ENCODE peak calls at places on chromosomes 11 and 22, in ten cellular contexts. S is esophagus squamous epithelium; M is foreskin fibroblast; L is BJ; W is fibroblast of pulmonary artery; J is brain microvascular endothelial cell; F is IMR-90; O is CD8-positive, alpha-beta T cell; R is pancreas; U is OCI-LY7. G is an unnamed sample.

GRCh38 chr11:114614127-114614720 is 18.6 kb upstream of the NXPE4 start:
- DNase-seq in R (no peak), L (no peak), O (no peak), S (no peak), U (no peak), F (no peak), W (no peak), M (no peak), J (no peak), G (no peak)

GRCh38 chr11:41497974-41498373 is 38.5 kb upstream of the LRRC4C start:
- DNase-seq in W (peak), U (no peak), R (no peak), M (no peak), J (no peak), O (no peak), L (no peak), S (no peak), F (no peak), G (no peak)

GRCh38 chr11:86523738-86524602 is 148.4 kb downstream of the ME3 start:
- DNase-seq in U (no peak), L (peak), F (peak), S (no peak), J (peak), M (peak), O (no peak), R (peak), W (peak), G (no peak)

GRCh38 chr11:83818349-83818748 is 532.2 kb upstream of the CCDC90B start:
- DNase-seq in L (no peak), S (no peak), U (no peak), W (no peak), F (peak), M (no peak), R (no peak), J (peak), O (no peak), G (no peak)

GRCh38 chr11:134361241-134361640 is 29.5 kb downstream of the GLB1L2 start:
- DNase-seq in J (no peak), S (no peak), L (no peak), U (no peak), F (no peak), M (no peak), O (no peak), R (no peak), W (no peak), G (peak)

GRCh38 chr11:34904421-34904950 is 11.7 kb downstream of the APIP start:
- DNase-seq in L (no peak), R (no peak), O (no peak), F (no peak), W (peak), J (no peak), M (no peak), S (no peak), U (peak), G (no peak)

GRCh38 chr11:102559839-102560238 is 29.3 kb upstream of the MMP7 start:
- DNase-seq in R (no peak), S (no peak), F (no peak), M (no peak), J (no peak), U (peak), L (no peak), O (no peak), W (no peak), G (no peak)

GRCh38 chr11:100682247-100682969 is 4.7 kb upstream of the ARHGAP42 start:
- DNase-seq in J (no peak), U (peak), F (peak), O (no peak), M (peak), W (peak), L (no peak), S (no peak), R (no peak), G (no peak)

GRCh38 chr11:79940976-79941735 is 500.3 kb upstream of the TENM4 start:
- DNase-seq in J (no peak), R (no peak), U (no peak), W (no peak), F (peak), S (no peak), M (no peak), O (no peak), L (no peak), G (no peak)

GRCh38 chr11:2271077-2271326 is 614 bp upstream of the ASCL2 start:
- DNase-seq in J (no peak), M (no peak), O (peak), U (no peak), S (no peak), R (no peak), L (no peak), W (no peak), F (no peak), G (peak)
- H3K4me3 ChIP-seq in J (no peak), M (no peak), O (peak), U (no peak), S (peak), R (no peak), L (no peak), W (no peak), F (no peak), G (peak)

DNA sequence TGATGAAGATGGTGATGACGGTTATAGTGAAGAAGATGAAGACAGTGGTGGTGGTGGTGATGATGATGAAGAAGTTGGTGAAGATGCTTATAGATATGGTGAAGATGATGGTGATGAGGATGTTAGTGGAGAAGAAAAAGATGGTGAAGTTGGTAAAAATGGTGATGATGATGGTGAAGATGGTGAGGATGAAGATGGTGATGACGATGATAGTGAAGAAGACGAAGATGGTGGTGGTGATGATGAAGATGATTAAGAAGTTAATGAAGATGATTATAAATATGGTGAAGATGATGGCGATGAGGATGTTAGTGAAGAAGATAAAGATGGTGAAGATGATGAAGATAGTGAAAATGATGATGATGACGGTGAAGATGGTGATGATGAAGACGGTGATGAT is 25.2 kb upstream of the FGF3 start:
- DNase-seq in M (no peak), U (no peak), O (no peak), W (no peak), S (no peak), L (no peak), R (no peak), J (no peak), F (no peak), G (no peak)
- TF ChIP-seq CTCF in M (no peak), U (no peak), O (no peak), W (no peak), S (no peak), L (no peak), R (no peak), J (no peak), F (no peak), G (no peak)

GRCh38 chr11:74809820-74810219 is 61.2 kb downstream of the RNF169 start:
- DNase-seq in F (no peak), W (no peak), O (no peak), S (no peak), U (no peak), M (no peak), L (no peak), J (no peak), R (no peak), G (no peak)

GRCh38 chr11:74806267-74806666 is 57.6 kb downstream of the RNF169 start:
- DNase-seq in S (no peak), M (no peak), U (no peak), L (no peak), W (no peak), J (no peak), O (no peak), R (no peak), F (no peak), G (no peak)
- H3K4me3 ChIP-seq in S (no peak), M (no peak), U (no peak), L (no peak), W (no peak), J (no peak), O (no peak), R (no peak), F (no peak), G (no peak)

DNA sequence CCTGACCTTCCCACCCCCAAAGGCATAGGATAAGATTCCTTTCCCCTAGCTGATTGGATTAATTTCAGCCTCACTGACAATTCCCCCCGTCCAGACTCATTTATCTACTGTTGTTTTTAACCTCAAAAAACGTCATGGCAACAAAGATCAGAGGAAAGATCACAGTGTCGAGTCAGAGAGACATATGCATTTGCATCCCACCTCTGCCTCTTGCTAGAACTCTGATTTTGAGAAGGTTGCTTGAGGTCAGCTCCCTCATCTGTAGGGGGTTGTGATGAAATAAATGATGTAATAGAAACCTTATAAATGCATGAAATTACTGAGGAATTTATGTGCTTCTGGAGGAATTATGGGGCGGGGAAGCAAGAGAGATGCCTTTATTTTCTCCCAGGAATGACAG is 53.3 kb upstream of the SYN3 start:
- DNase-seq in F (no peak), S (no peak), J (no peak), M (no peak), U (peak), L (no peak), W (no peak), R (no peak), O (no peak), G (no peak)
- TF ChIP-seq CTCF in F (no peak), S (no peak), J (no peak), M (no peak), U (no peak), L (no peak), W (no peak), R (no peak), O (no peak), G (no peak)

DNA sequence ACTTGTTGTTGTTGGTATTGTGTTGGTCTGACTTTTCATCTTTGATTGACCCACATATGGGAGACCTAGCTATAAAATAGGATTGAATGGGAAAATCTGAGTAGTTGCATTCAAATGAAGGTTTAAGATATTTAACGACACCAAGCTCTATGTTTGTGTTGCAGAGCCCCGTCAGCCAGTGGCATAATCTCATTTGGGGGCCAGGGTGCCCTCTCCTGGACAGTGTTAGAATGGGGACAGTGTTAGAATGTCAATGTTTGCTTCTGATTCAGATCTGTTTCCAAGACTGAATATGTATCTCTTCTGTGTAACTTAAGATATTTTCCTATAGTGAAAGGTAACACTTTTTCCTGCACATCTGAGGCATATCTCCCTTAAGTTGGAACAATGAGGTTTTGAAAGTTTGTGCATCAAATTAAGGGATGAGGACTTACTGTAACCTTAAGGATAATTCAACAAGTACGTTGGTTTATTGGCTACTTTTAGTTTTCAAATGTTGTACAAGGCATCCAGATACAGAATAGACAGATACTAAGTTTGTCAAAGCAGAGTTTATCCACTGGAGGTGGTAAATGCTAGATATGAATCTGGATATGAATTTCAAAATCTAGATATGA is 5.3 kb upstream of the OR52M1 start:
- DNase-seq in R (peak), M (peak), S (no peak), U (peak), O (peak), F (peak), W (peak), J (peak), L (no peak), G (no peak)
- H3K4me3 ChIP-seq in R (no peak), M (no peak), S (no peak), U (no peak), O (no peak), F (no peak), W (no peak), J (no peak), L (no peak), G (no peak)

DNA sequence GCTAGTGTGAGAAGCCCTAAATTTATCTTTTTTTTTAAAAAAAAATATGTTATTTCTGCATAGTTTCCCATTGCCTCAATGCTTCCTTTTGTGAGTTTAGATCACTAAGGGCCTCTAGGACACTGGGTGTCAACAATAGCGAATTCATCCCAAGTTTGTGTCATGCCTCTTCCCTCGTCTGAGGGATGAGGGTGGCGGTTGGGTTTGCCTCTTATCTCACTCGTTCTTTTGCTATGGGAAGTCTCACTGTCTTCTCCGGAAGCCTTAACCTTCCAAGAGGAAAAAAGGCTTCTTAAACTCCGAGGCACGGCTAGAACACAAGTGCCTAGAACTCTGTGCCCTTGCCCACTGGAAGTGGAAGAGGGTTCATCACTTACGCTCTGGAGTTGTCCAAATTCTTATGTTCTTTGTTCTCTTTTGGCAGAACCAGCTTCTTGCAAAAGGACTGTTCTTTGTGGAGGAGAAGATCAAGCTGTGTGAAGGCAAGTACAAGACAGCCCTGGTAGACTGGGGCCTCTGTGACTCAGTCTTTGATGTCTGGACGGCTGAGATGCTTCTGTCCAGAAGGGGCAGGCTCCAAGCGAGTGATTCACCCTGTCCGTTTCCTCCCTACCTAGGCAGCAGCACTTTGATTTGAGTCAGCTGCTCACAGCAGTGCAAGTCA is 78.5 kb downstream of the TRAF6 start:
- DNase-seq in R (no peak), W (peak), J (peak), O (no peak), U (no peak), L (peak), F (peak), S (no peak), M (peak), G (no peak)
- TF ChIP-seq CTCF in R (no peak), W (peak), J (peak), O (no peak), U (no peak), L (peak), F (peak), S (no peak), M (peak), G (no peak)

GRCh38 chr11:12792018-12792417 is 117.8 kb downstream of the TEAD1 start:
- DNase-seq in M (no peak), R (no peak), S (no peak), J (no peak), O (no peak), L (no peak), W (no peak), F (no peak), U (no peak), G (no peak)
- H3K4me3 ChIP-seq in M (no peak), R (no peak), S (no peak), J (no peak), O (no peak), L (no peak), W (no peak), F (no peak), U (no peak), G (no peak)

GRCh38 chr11:12198261-12198925 is 88.0 kb downstream of the MICAL2 start:
- DNase-seq in F (no peak), M (no peak), S (no peak), J (no peak), W (no peak), O (no peak), U (no peak), R (no peak), L (no peak), G (no peak)

GRCh38 chr11:12200359-12201015 is 90.1 kb downstream of the MICAL2 start:
- DNase-seq in J (peak), S (no peak), U (no peak), F (peak), M (peak), R (peak), O (no peak), L (peak), W (peak), G (no peak)

GRCh38 chr11:12201016-12201985 is 90.9 kb downstream of the MICAL2 start:
- DNase-seq in F (peak), M (peak), O (no peak), J (peak), L (peak), W (peak), R (peak), S (no peak), U (no peak), G (no peak)

GRCh38 chr11:12196862-12197261 is 86.5 kb downstream of the MICAL2 start:
- DNase-seq in W (no peak), R (no peak), U (no peak), F (no peak), J (no peak), M (no peak), O (no peak), S (no peak), L (no peak), G (no peak)

GRCh38 chr11:12199231-12199948 is 89.0 kb downstream of the MICAL2 start:
- DNase-seq in U (no peak), J (no peak), F (no peak), M (no peak), S (no peak), L (no peak), R (no peak), W (no peak), O (no peak), G (no peak)
- TF ChIP-seq CTCF in U (no peak), J (no peak), F (no peak), M (no peak), S (no peak), L (no peak), R (no peak), W (no peak), O (no peak), G (no peak)

G was measured in dorsolateral prefrontal cortex.